ENCODE peak calls at places on chromosomes 11 and 22, in four cellular contexts. R is mammary epithelial cell; I is activated CD8-positive, alpha-beta memory T cell treated with anti-CD3 and anti-CD28 coated beads for 48 hours; U is HFF-Myc. D is an unnamed sample.

GRCh38 chr22:38513063-38513462 is 7.0 kb upstream of the DDX17 start:
- DNase-seq in R (no peak), I (no peak), U (no peak), D (peak; percentile 17)

GRCh38 chr11:84719935-84720577 is 907.1 kb downstream of the DLG2 start:
- DNase-seq in U (no peak), I (no peak), R (no peak), D (no peak)

GRCh38 chr11:62805991-62806441 is 776 bp upstream of the NXF1 start:
- DNase-seq in R (no peak), U (no peak), I (no peak), D (no peak)

GRCh38 chr11:19786644-19787043 is 74.0 kb downstream of the NAV2 start:
- DNase-seq in U (no peak), R (no peak), I (no peak), D (no peak)

GRCh38 chr11:65530157-65530496 is 5.2 kb downstream of the SCYL1 start:
- DNase-seq in I (no peak), U (no peak), R (no peak), D (no peak)

GRCh38 chr11:114259124-114259526 is 37.1 kb upstream of the NNMT start:
- DNase-seq in I (no peak), U (no peak), R (no peak), D (no peak)

GRCh38 chr22:37121887-37122591 is 12.5 kb upstream of the TMPRSS6 start:
- DNase-seq in R (peak; percentile 84), I (peak; percentile 71), U (no peak), D (peak; percentile 92)

GRCh38 chr11:44947114-44947513 is 3.6 kb downstream of the TP53I11 start:
- DNase-seq in U (no peak), I (no peak), R (no peak), D (no peak)

GRCh38 chr22:49137216-49137840 is 690.3 kb downstream of the BRD1 start:
- DNase-seq in U (no peak), R (no peak), I (no peak), D (no peak)

GRCh38 chr11:84465040-84465439 is 1162.1 kb downstream of the DLG2 start:
- DNase-seq in U (no peak), R (no peak), I (no peak), D (no peak)

GRCh38 chr11:115993613-115994012 is 489.4 kb upstream of the CADM1 start:
- DNase-seq in I (no peak), U (no peak), R (no peak), D (no peak)

GRCh38 chr11:6111635-6112034 is 4.2 kb downstream of the OR56B4 start:
- DNase-seq in I (no peak), R (no peak), U (no peak), D (no peak)

GRCh38 chr22:45688606-45689080 is 17.0 kb downstream of the ATXN10 start:
- DNase-seq in I (no peak), U (peak; percentile 79), R (peak; percentile 62), D (no peak)

GRCh38 chr11:70005107-70005818 is 72.9 kb upstream of the ANO1 start:
- DNase-seq in I (no peak), R (no peak), U (no peak), D (no peak)

GRCh38 chr11:44568706-44569473 is 3.4 kb downstream of the CD82 start:
- DNase-seq in U (peak; percentile 52), I (peak; percentile 77), R (peak; percentile 94), D (peak; percentile 82)

GRCh38 chr22:30605449-30606110 is 1.4 kb upstream of the TCN2 start:
- DNase-seq in U (no peak), R (peak; percentile 11), I (no peak), D (peak; percentile 12)

GRCh38 chr11:36010010-36010740 is 66.3 kb downstream of the LDLRAD3 start:
- DNase-seq in R (peak; percentile 45), I (no peak), U (no peak), D (no peak)

GRCh38 chr11:83127309-83127636 is 29.7 kb upstream of the PCF11 start:
- DNase-seq in R (no peak), I (no peak), U (no peak), D (no peak)

GRCh38 chr22:32354360-32355351 is 3.0 kb upstream of the RFPL3 start:
- DNase-seq in I (no peak), U (peak; percentile 22), R (peak; percentile 21), D (no peak)

GRCh38 chr11:94815705-94816344 is 47.7 kb downstream of the AMOTL1 start:
- DNase-seq in U (no peak), R (peak; percentile 31), I (no peak), D (no peak)

GRCh38 chr11:65780770-65781151 is at the start of gene AP5B1:
- DNase-seq in I (peak; percentile 40), U (no peak), R (peak; percentile 78), D (peak; percentile 72)

GRCh38 chr11:29333993-29334780 is 682.6 kb downstream of the KCNA4 start:
- DNase-seq in U (peak; percentile 26), R (peak; percentile 48), I (no peak), D (no peak)

GRCh38 chr11:45179686-45180085 is 33.2 kb downstream of the PRDM11 start:
- DNase-seq in I (no peak), U (no peak), R (no peak), D (no peak)

GRCh38 chr11:110857885-110858555 is 145.8 kb upstream of the ARHGAP20 start:
- DNase-seq in R (no peak), I (no peak), U (no peak), D (no peak)

GRCh38 chr11:71914127-71914526 is 14.3 kb downstream of the XNDC1N start:
- DNase-seq in I (no peak), R (no peak), U (peak; percentile 95), D (no peak)

GRCh38 chr22:49107561-49107960 is 720.1 kb downstream of the BRD1 start:
- DNase-seq in I (no peak), U (no peak), R (no peak), D (no peak)

GRCh38 chr11:46309669-46310288 is 32.3 kb downstream of the CREB3L1 start:
- DNase-seq in U (no peak), I (no peak), R (no peak), D (no peak)

D was measured in stimulated activated CD4-positive, alpha-beta T cell treated with anti-CD3 and anti-CD28 coated beads, Interleukin-15, amount 100 ng/mL, for 48 hours.